ENCODE peak calls at places on chromosomes 16 and 17, in six cellular contexts. One of them, this sample, is unnamed.

GRCh38 chr17:73126716-73127473 is 34.4 kb upstream of the SLC39A11 start:
- DNase-seq in AG09309: no peak
- DNase-seq in prostate gland: no peak
- DNase-seq in GM20000: no peak
- DNase-seq in endothelial cell: no peak
- DNase-seq in NB4: no peak
- DNase-seq in this sample: no peak

GRCh38 chr17:47955497-47956461 is 1.9 kb downstream of the PRR15L start:
- DNase-seq in AG09309: no peak
- DNase-seq in NB4: no peak
- DNase-seq in GM20000: no peak
- DNase-seq in prostate gland: peak
- DNase-seq in endothelial cell: no peak
- DNase-seq in this sample: no peak

GRCh38 chr16:24776486-24777220 is 47.2 kb downstream of the TNRC6A start:
- DNase-seq in endothelial cell: no peak
- DNase-seq in prostate gland: no peak
- DNase-seq in GM20000: no peak
- DNase-seq in NB4: no peak
- DNase-seq in AG09309: peak
- DNase-seq in this sample: no peak

GRCh38 chr16:49024016-49024415 is 257.6 kb downstream of the CBLN1 start:
- DNase-seq in NB4: no peak
- DNase-seq in GM20000: no peak
- DNase-seq in endothelial cell: no peak
- DNase-seq in prostate gland: no peak
- DNase-seq in AG09309: no peak
- DNase-seq in this sample: no peak

GRCh38 chr16:86784267-86784626 is 205.9 kb downstream of the FOXL1 start:
- DNase-seq in endothelial cell: no peak
- DNase-seq in NB4: no peak
- DNase-seq in prostate gland: peak
- DNase-seq in AG09309: no peak
- DNase-seq in GM20000: no peak
- DNase-seq in this sample: no peak

GRCh38 chr16:9844361-9844760 is 337.9 kb downstream of the GRIN2A start:
- DNase-seq in GM20000: no peak
- DNase-seq in AG09309: peak
- DNase-seq in prostate gland: no peak
- DNase-seq in NB4: no peak
- DNase-seq in endothelial cell: no peak
- DNase-seq in this sample: no peak

GRCh38 chr17:50961282-50962220 is 95.4 kb upstream of the TOB1 start:
- DNase-seq in endothelial cell: no peak
- DNase-seq in GM20000: no peak
- DNase-seq in prostate gland: peak
- DNase-seq in NB4: no peak
- DNase-seq in AG09309: no peak
- DNase-seq in this sample: no peak

GRCh38 chr16:75251280-75252048 is at the start of gene BCAR1:
- DNase-seq in endothelial cell: peak
- DNase-seq in GM20000: peak
- DNase-seq in NB4: peak
- DNase-seq in AG09309: peak
- DNase-seq in prostate gland: peak
- DNase-seq in this sample: peak

GRCh38 chr17:57324646-57325045 is 68.3 kb downstream of the MSI2 start:
- DNase-seq in prostate gland: no peak
- DNase-seq in NB4: no peak
- DNase-seq in AG09309: no peak
- DNase-seq in GM20000: no peak
- DNase-seq in endothelial cell: no peak
- DNase-seq in this sample: no peak

GRCh38 chr17:74923538-74924249 is 379 bp upstream of the OTOP2 start:
- DNase-seq in NB4: peak
- DNase-seq in prostate gland: peak
- DNase-seq in AG09309: no peak
- DNase-seq in GM20000: peak
- DNase-seq in endothelial cell: peak
- DNase-seq in this sample: peak

GRCh38 chr16:52497067-52497816 is 49.7 kb downstream of the TOX3 start:
- DNase-seq in AG09309: no peak
- DNase-seq in GM20000: no peak
- DNase-seq in NB4: no peak
- DNase-seq in prostate gland: no peak
- DNase-seq in endothelial cell: no peak
- DNase-seq in this sample: no peak

GRCh38 chr16:15658149-15658548 is 8.1 kb downstream of the NDE1 start:
- DNase-seq in endothelial cell: no peak
- DNase-seq in GM20000: no peak
- DNase-seq in AG09309: no peak
- DNase-seq in NB4: no peak
- DNase-seq in prostate gland: no peak
- DNase-seq in this sample: no peak

DNA sequence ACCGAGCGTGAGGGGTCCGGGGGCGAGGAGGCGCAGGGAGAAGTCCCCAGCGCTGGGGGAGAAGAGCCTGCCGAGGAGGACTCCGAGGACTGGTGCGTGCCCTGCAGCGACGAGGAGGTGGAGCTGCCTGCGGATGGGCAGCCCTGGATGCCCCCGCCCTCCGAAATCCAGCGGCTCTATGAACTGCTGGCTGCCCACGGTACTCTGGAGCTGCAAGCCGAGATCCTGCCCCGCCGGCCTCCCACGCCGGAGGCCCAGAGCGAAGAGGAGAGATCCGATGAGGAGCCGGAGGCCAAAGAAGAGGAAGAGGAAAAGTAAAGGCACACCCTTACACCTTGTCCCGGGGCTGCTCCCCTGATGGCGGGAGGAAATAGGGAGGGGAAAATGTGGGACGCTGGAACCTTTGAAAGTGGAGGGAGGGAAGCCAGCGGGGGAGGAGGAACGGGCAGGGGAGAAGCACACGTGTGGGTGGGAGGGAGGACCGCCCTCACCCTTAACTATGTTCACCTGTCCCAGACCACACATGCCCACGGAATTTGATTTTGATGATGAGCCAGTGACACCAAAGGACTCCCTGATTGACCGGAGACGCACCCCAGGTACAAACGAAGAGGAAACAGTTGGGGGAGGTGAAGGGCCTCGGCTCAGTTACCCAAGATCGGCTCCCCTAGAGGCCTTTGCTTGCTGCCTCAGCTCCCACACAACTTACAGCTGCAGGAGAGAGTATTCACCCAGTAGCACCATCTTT is 916 bp downstream of the PAGR1 start:
- DNase-seq in GM20000: peak
- DNase-seq in prostate gland: peak
- DNase-seq in endothelial cell: peak
- DNase-seq in NB4: peak
- DNase-seq in AG09309: no peak
- DNase-seq in this sample: no peak
- TF ChIP-seq CTCF in GM20000: no peak
- TF ChIP-seq CTCF in prostate gland: no peak
- TF ChIP-seq CTCF in endothelial cell: no peak
- TF ChIP-seq CTCF in NB4: peak
- TF ChIP-seq CTCF in AG09309: no peak
- TF ChIP-seq CTCF in this sample: peak

GRCh38 chr17:17669851-17670232 is 11.4 kb upstream of the RAI1 start:
- DNase-seq in AG09309: no peak
- DNase-seq in endothelial cell: no peak
- DNase-seq in GM20000: no peak
- DNase-seq in prostate gland: no peak
- DNase-seq in NB4: no peak
- DNase-seq in this sample: no peak

GRCh38 chr17:17671369-17672119 is 9.7 kb upstream of the RAI1 start:
- DNase-seq in prostate gland: no peak
- DNase-seq in AG09309: no peak
- DNase-seq in GM20000: no peak
- DNase-seq in NB4: no peak
- DNase-seq in endothelial cell: no peak
- DNase-seq in this sample: no peak

GRCh38 chr17:17669081-17669850 is 12.0 kb upstream of the RAI1 start:
- DNase-seq in GM20000: no peak
- DNase-seq in prostate gland: no peak
- DNase-seq in endothelial cell: no peak
- DNase-seq in NB4: peak
- DNase-seq in AG09309: no peak
- DNase-seq in this sample: peak

GRCh38 chr17:17672453-17673368 is 8.5 kb upstream of the RAI1 start:
- DNase-seq in NB4: peak
- DNase-seq in endothelial cell: no peak
- DNase-seq in GM20000: no peak
- DNase-seq in AG09309: no peak
- DNase-seq in prostate gland: no peak
- DNase-seq in this sample: no peak

GRCh38 chr17:17670701-17671319 is 10.4 kb upstream of the RAI1 start:
- DNase-seq in NB4: no peak
- DNase-seq in AG09309: no peak
- DNase-seq in prostate gland: no peak
- DNase-seq in endothelial cell: no peak
- DNase-seq in GM20000: no peak
- DNase-seq in this sample: no peak
- TF ChIP-seq CTCF in NB4: no peak
- TF ChIP-seq CTCF in AG09309: no peak
- TF ChIP-seq CTCF in prostate gland: no peak
- TF ChIP-seq CTCF in endothelial cell: no peak
- TF ChIP-seq CTCF in GM20000: no peak
- TF ChIP-seq CTCF in this sample: no peak

GRCh38 chr16:69311115-69311532 is at the start of gene VPS4A:
- DNase-seq in endothelial cell: peak
- DNase-seq in GM20000: peak
- DNase-seq in AG09309: peak
- DNase-seq in prostate gland: peak
- DNase-seq in NB4: peak
- DNase-seq in this sample: peak
- TF ChIP-seq CTCF in endothelial cell: peak
- TF ChIP-seq CTCF in GM20000: peak
- TF ChIP-seq CTCF in AG09309: peak
- TF ChIP-seq CTCF in prostate gland: peak
- TF ChIP-seq CTCF in NB4: peak
- TF ChIP-seq CTCF in this sample: peak

GRCh38 chr17:82129095-82129494 is 31.1 kb upstream of the FASN start:
- DNase-seq in GM20000: no peak
- DNase-seq in prostate gland: no peak
- DNase-seq in AG09309: no peak
- DNase-seq in endothelial cell: no peak
- DNase-seq in NB4: no peak
- DNase-seq in this sample: no peak
- TF ChIP-seq CTCF in GM20000: peak
- TF ChIP-seq CTCF in prostate gland: no peak
- TF ChIP-seq CTCF in AG09309: peak
- TF ChIP-seq CTCF in endothelial cell: no peak
- TF ChIP-seq CTCF in NB4: peak
- TF ChIP-seq CTCF in this sample: no peak

DNA sequence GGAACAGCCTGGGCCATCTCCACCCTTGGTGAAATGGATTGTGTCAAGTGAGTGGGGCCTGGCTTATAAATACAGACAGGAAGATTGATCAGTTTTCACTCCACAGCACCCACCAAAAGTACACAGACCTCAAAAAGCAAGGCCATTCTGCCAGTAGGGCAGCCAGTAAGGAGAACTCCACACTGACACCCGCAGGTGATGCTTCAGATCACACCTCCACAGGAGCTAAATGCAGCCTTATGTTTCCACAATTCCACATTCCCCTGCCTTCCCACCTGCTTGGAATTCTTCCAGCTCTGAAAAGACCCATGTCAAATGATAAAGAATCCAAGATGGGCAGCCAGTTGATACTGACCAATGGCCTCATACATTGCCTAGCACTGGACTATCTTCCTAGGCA is 191.1 kb downstream of the ZFHX3 start:
- DNase-seq in AG09309: no peak
- DNase-seq in endothelial cell: peak
- DNase-seq in NB4: peak
- DNase-seq in GM20000: peak
- DNase-seq in prostate gland: no peak
- DNase-seq in this sample: no peak
- TF ChIP-seq CTCF in AG09309: peak
- TF ChIP-seq CTCF in endothelial cell: peak
- TF ChIP-seq CTCF in NB4: peak
- TF ChIP-seq CTCF in GM20000: peak
- TF ChIP-seq CTCF in prostate gland: no peak
- TF ChIP-seq CTCF in this sample: peak

GRCh38 chr16:21001262-21001661 is 100.7 kb downstream of the LYRM1 start:
- DNase-seq in NB4: peak
- DNase-seq in GM20000: peak
- DNase-seq in AG09309: no peak
- DNase-seq in prostate gland: no peak
- DNase-seq in endothelial cell: peak
- DNase-seq in this sample: no peak
- TF ChIP-seq CTCF in NB4: peak
- TF ChIP-seq CTCF in GM20000: peak
- TF ChIP-seq CTCF in AG09309: peak
- TF ChIP-seq CTCF in prostate gland: no peak
- TF ChIP-seq CTCF in endothelial cell: peak
- TF ChIP-seq CTCF in this sample: peak

DNA sequence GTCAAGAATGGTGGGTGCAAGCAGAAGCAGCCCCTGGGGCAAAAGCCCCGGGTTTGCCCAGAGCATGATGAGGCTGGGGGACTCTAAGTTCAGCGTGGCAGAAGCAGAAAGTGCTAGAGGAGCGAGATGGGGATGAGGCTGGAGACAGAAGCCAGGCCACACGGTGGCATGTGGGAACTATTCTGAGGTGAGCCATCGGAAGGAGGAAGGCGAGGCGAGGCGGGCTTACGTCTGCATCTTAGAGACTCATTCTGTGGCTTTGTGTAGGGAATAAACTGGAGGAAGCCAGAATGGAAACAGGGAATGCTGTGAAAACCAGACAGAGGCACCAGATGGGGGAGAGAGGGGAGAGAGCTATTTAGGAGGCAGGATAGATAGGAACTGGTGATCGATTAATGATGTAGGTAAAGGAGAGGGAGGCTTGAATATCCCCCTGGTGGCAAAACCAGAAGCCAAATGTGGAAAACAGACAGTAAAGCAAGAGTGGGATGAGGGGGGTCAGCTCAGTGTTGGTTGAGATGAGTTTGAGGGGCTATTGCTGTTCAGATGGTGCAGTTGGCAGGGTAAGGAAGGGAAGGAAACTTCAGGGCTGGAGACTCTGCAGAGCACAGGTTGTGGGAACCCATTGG is 3.1 kb upstream of the TNFSF13 start:
- DNase-seq in AG09309: no peak
- DNase-seq in endothelial cell: no peak
- DNase-seq in GM20000: no peak
- DNase-seq in prostate gland: no peak
- DNase-seq in NB4: no peak
- DNase-seq in this sample: no peak
- TF ChIP-seq CTCF in AG09309: peak
- TF ChIP-seq CTCF in endothelial cell: no peak
- TF ChIP-seq CTCF in GM20000: no peak
- TF ChIP-seq CTCF in prostate gland: no peak
- TF ChIP-seq CTCF in NB4: no peak
- TF ChIP-seq CTCF in this sample: peak

GRCh38 chr17:14813649-14814048 is 451.5 kb downstream of the PMP22 start:
- DNase-seq in GM20000: peak
- DNase-seq in AG09309: no peak
- DNase-seq in endothelial cell: peak
- DNase-seq in NB4: peak
- DNase-seq in prostate gland: no peak
- DNase-seq in this sample: no peak
- TF ChIP-seq CTCF in GM20000: no peak
- TF ChIP-seq CTCF in AG09309: no peak
- TF ChIP-seq CTCF in endothelial cell: peak
- TF ChIP-seq CTCF in NB4: no peak
- TF ChIP-seq CTCF in prostate gland: no peak
- TF ChIP-seq CTCF in this sample: peak

GRCh38 chr16:26569793-26570192 is 496.9 kb upstream of the C16orf82 start:
- DNase-seq in prostate gland: no peak
- DNase-seq in AG09309: no peak
- DNase-seq in endothelial cell: peak
- DNase-seq in NB4: peak
- DNase-seq in GM20000: peak
- DNase-seq in this sample: no peak
- TF ChIP-seq CTCF in prostate gland: no peak
- TF ChIP-seq CTCF in AG09309: no peak
- TF ChIP-seq CTCF in endothelial cell: no peak
- TF ChIP-seq CTCF in NB4: peak
- TF ChIP-seq CTCF in GM20000: peak
- TF ChIP-seq CTCF in this sample: peak